ENCODE peak calls at places on chromosomes 7 and 10, in four cellular contexts. Q is NB4, O is GM06990, I is AG04450. M is an unnamed sample.

GRCh38 chr10:79502561-79503309 is 9.6 kb upstream of the EIF5AL1 start:
- DNase-seq in Q (peak), O (no peak), I (no peak), M (no peak)

GRCh38 chr7:112399501-112399900 is 50.8 kb upstream of the IFRD1 start:
- DNase-seq in Q (no peak), O (no peak), I (no peak), M (no peak)

GRCh38 chr7:142412551-142413193 is 154.8 kb upstream of the PRSS58 start:
- DNase-seq in Q (peak), O (no peak), I (no peak), M (peak)

GRCh38 chr10:93458821-93459257 is 23.3 kb downstream of the MYOF start:
- DNase-seq in Q (peak), O (no peak), I (peak), M (no peak)

GRCh38 chr10:126639084-126639483 is 31.4 kb downstream of the C10orf90 start:
- DNase-seq in Q (no peak), O (no peak), I (no peak), M (no peak)

GRCh38 chr10:48249763-48250351 is 24.6 kb downstream of the FRMPD2 start:
- DNase-seq in Q (no peak), O (no peak), I (no peak), M (no peak)

GRCh38 chr10:91694170-91694794 is 61.4 kb upstream of the PPP1R3C start:
- DNase-seq in Q (peak), O (no peak), I (no peak), M (peak)

GRCh38 chr7:134339475-134339874 is 22.7 kb upstream of the SLC35B4 start:
- DNase-seq in Q (no peak), O (no peak), I (no peak), M (no peak)

GRCh38 chr7:29482056-29482455 is 81.6 kb upstream of the PRR15 start:
- DNase-seq in Q (no peak), O (no peak), I (no peak), M (no peak)

GRCh38 chr7:107186242-107186641 is 17.4 kb downstream of the HBP1 start:
- DNase-seq in Q (no peak), O (no peak), I (no peak), M (no peak)

GRCh38 chr7:44566680-44567079 is 7.0 kb downstream of the DDX56 start:
- DNase-seq in Q (no peak), O (no peak), I (no peak), M (no peak)

GRCh38 chr7:27897441-27897847 is 157.5 kb downstream of the TAX1BP1 start:
- DNase-seq in Q (no peak), O (no peak), I (no peak), M (no peak)

GRCh38 chr7:96521068-96521629 is 188.5 kb downstream of the SEM1 start:
- DNase-seq in Q (no peak), O (no peak), I (no peak), M (no peak)

GRCh38 chr7:29304756-29305155 is 110.2 kb downstream of the CHN2 start:
- DNase-seq in Q (no peak), O (no peak), I (no peak), M (no peak)

GRCh38 chr7:87369216-87369615 is 23.8 kb downstream of the CROT start:
- DNase-seq in Q (no peak), O (no peak), I (no peak), M (peak)

GRCh38 chr10:101843032-101843991 is at the start of gene KCNIP2:
- DNase-seq in Q (peak), O (peak), I (no peak), M (peak)

GRCh38 chr7:139043823-139044812 is 8.3 kb upstream of the ZC3HAV1L start:
- DNase-seq in Q (peak), O (peak), I (peak), M (peak)

GRCh38 chr7:120110169-120110568 is 162.8 kb upstream of the KCND2 start:
- DNase-seq in Q (no peak), O (no peak), I (no peak), M (no peak)

GRCh38 chr7:69651101-69651590 is 52.9 kb downstream of the AUTS2 start:
- DNase-seq in Q (no peak), O (peak), I (no peak), M (no peak)

GRCh38 chr7:3922175-3922635 is 621.2 kb downstream of the SDK1 start:
- DNase-seq in Q (peak), O (no peak), I (peak), M (no peak)

GRCh38 chr10:33134011-33134751 is 176.2 kb upstream of the ITGB1 start:
- DNase-seq in Q (peak), O (no peak), I (no peak), M (peak)

GRCh38 chr10:79404690-79405131 is 40.7 kb downstream of the ZCCHC24 start:
- DNase-seq in Q (no peak), O (no peak), I (no peak), M (no peak)

GRCh38 chr10:120012566-120012965 is 120.0 kb downstream of the SEC23IP start:
- DNase-seq in Q (no peak), O (no peak), I (no peak), M (no peak)

GRCh38 chr7:84328571-84328970 is 134.0 kb upstream of the SEMA3A start:
- DNase-seq in Q (no peak), O (no peak), I (no peak), M (no peak)

GRCh38 chr7:28093617-28094232 is 86.9 kb downstream of the JAZF1 start:
- DNase-seq in Q (peak), O (no peak), I (no peak), M (peak)

GRCh38 chr10:129863231-129863663 is 100.8 kb downstream of the EBF3 start:
- DNase-seq in Q (no peak), O (no peak), I (no peak), M (no peak)

GRCh38 chr7:151632750-151633515 is 113.2 kb upstream of the RHEB start:
- DNase-seq in Q (peak), O (peak), I (no peak), M (peak)

GRCh38 chr7:69927461-69927860 is 329.2 kb downstream of the AUTS2 start:
- DNase-seq in Q (no peak), O (no peak), I (no peak), M (no peak)

GRCh38 chr7:139471740-139472353 is 11.6 kb downstream of the KLRG2 start:
- DNase-seq in Q (no peak), O (no peak), I (no peak), M (no peak)

GRCh38 chr7:120733143-120733542 is 124.8 kb downstream of the TSPAN12 start:
- DNase-seq in Q (no peak), O (no peak), I (peak), M (no peak)

DNA sequence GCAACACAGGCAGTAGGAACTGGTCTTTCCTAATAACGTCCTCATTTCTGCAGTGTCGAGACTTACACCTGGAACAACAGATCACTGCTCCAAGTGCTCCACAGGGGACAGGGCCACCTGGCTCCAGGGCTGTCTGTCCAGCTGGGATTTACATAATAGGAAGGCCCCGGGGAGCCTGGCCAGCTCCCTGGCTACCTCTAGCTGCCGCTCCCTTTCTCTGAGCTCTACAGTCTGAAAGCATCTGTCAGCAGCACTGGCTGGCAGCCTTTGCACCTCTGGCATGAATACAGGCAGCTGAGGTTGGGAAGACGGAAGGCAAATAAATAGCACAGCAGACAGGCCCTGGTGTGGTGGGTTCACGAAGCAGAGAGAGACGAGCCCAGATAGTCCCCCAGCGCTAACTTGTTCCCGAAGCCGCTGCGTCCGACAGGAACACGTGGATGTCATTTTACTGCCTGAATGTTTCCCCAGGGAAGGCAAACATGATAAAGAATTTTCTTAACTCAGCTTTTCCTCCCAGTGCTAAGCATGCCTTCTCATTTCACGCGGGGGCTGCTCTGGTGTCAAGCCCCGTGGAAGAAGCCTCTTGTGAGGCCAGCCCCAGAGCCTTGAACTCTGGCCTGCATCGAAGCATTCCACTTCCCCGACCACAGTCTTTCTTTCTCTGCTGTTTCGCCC is 105.4 kb downstream of the ITIH5 start:
- DNase-seq in Q (no peak), O (no peak), I (no peak), M (no peak)
- H3K4me3 ChIP-seq in Q (no peak), O (no peak), I (no peak), M (no peak)

GRCh38 chr7:75639893-75640600 is 98.7 kb downstream of the HIP1 start:
- DNase-seq in Q (no peak), O (no peak), I (no peak), M (no peak)
- H3K4me3 ChIP-seq in Q (peak), O (peak), I (peak), M (peak)

GRCh38 chr10:73954737-73955136 is 43.2 kb upstream of the VCL start:
- DNase-seq in Q (no peak), O (no peak), I (no peak), M (no peak)

GRCh38 chr10:73956476-73957338 is 41.2 kb upstream of the VCL start:
- DNase-seq in Q (peak), O (peak), I (no peak), M (peak)

GRCh38 chr10:73953665-73954064 is 42.7 kb downstream of the PLAU start:
- DNase-seq in Q (peak), O (no peak), I (no peak), M (no peak)

GRCh38 chr10:73950569-73950968 is 39.6 kb downstream of the PLAU start:
- DNase-seq in Q (no peak), O (no peak), I (no peak), M (no peak)

GRCh38 chr10:73955719-73956118 is 42.2 kb upstream of the VCL start:
- DNase-seq in Q (no peak), O (no peak), I (no peak), M (no peak)
- H3K4me3 ChIP-seq in Q (no peak), O (no peak), I (no peak), M (no peak)

GRCh38 chr10:70493660-70494234 is 15.2 kb downstream of the PALD1 start:
- DNase-seq in Q (peak), O (peak), I (no peak), M (no peak)
- H3K4me3 ChIP-seq in Q (peak), O (peak), I (no peak), M (no peak)

DNA sequence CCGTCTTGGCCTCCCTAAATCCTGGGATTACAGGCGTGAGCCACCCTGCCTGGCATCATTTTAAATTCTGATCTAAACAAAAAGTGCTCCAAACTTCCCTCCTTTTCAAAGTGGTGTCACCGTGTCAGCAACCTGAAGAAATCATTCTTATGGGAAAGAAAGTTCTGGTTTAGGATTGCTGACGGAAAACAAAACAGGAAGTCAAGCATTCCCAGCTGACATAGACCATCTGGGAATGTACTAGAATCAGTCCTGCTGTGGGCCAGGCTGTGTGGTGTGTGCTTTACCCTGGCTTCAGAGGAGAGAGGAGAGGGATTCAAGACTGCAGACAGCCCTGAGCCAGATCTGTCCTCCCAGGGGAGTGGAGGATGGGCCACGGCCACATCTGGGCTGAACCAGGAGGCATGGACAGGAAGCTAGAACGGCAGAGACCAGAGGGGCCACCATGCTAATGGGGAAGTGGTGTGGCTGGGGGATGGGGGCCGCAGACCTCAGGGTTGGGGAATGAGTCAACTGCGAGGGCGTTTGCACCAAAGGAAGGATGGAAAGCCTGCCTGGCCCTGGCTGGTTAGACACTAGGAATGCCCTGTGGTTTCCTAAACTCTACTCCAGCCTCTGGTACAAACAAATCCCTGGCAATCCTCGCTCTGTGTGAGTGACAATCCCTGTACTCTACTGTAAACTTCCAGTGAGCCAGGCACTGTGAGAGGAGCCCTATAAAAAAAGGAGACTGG is 16.7 kb upstream of the CLIP2 start:
- DNase-seq in Q (peak), O (peak), I (peak), M (peak)
- H3K4me3 ChIP-seq in Q (peak), O (no peak), I (peak), M (no peak)

GRCh38 chr7:150569245-150569644 is 2.1 kb downstream of the GIMAP4 start:
- DNase-seq in Q (no peak), O (no peak), I (no peak), M (no peak)
- H3K4me3 ChIP-seq in Q (no peak), O (no peak), I (no peak), M (peak)

DNA sequence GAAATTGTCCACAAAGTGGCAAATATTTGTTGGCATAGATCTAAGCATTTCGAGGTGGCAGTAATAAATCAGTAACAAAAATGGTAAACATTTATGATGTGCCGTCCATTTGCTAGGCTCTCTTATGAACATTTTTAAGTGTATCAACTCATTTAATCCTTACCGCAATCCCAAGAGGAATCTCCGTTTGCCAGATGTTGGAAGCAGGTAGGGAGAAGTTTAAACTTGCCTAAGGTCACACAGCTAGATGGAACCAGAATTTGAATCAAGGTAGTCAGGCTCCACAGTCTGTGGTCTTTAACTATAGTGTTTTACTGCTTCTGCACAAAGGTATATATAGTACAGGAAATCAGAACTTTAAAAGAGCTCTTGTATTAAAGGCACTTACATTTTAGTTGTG is 2.6 kb downstream of the MKLN1 start:
- DNase-seq in Q (no peak), O (no peak), I (no peak), M (peak)
- H3K4me3 ChIP-seq in Q (peak), O (no peak), I (no peak), M (peak)

M was measured in CD4-positive, CD25-positive, alpha-beta regulatory T cell.